ENCODE peak calls at places on chromosome 22, in four cellular contexts. E, T, Y and F are unnamed samples. For H3K27me3 and H3K9me3, the result is how much of the 10 kb centered on the place peaks cover.

GRCh38 chr22:44369241-44369652 is 56.5 kb upstream of the SHISAL1 start:
- DNase-seq in E (no peak), T (no peak), Y (no peak), F (no peak)

GRCh38 chr22:44151661-44152060 is 29.1 kb upstream of the PARVG start:
- DNase-seq in E (no peak), T (no peak), Y (no peak), F (no peak)

GRCh38 chr22:32202539-32203180 is 2.2 kb downstream of the RFPL2 start:
- DNase-seq in E (no peak), T (peak), Y (no peak), F (no peak)

GRCh38 chr22:28129319-28129962 is 210.4 kb upstream of the PITPNB start:
- DNase-seq in E (no peak), T (no peak), Y (no peak), F (no peak)

GRCh38 chr22:27876684-27877083 is 42.4 kb downstream of the PITPNB start:
- DNase-seq in E (no peak), T (peak), Y (no peak), F (no peak)

GRCh38 chr22:27804683-27805297 is 3.2 kb upstream of the MN1 start:
- DNase-seq in E (no peak), T (peak), Y (peak), F (peak)

GRCh38 chr22:49183826-49184216 is 643.9 kb downstream of the BRD1 start:
- DNase-seq in E (no peak), T (no peak), Y (no peak), F (no peak)

GRCh38 chr22:22879675-22880029 is 8.0 kb upstream of the IGLL5 start:
- DNase-seq in E (no peak), T (no peak), Y (no peak), F (no peak)

GRCh38 chr22:48346311-48346710 is 1481.4 kb downstream of the BRD1 start:
- DNase-seq in E (no peak), T (no peak), Y (no peak), F (no peak)

GRCh38 chr22:28424427-28425080 is 255.1 kb downstream of the TTC28 start:
- DNase-seq in E (no peak), T (peak), Y (no peak), F (no peak)

GRCh38 chr22:39080993-39081513 is 4.0 kb downstream of the APOBEC3G start:
- DNase-seq in E (no peak), T (no peak), Y (no peak), F (no peak)

GRCh38 chr22:26362471-26362870 is 66.6 kb upstream of the ASPHD2 start:
- DNase-seq in E (no peak), T (no peak), Y (no peak), F (no peak)

GRCh38 chr22:41535244-41535643 is 9.0 kb downstream of the POLR3H start:
- DNase-seq in E (no peak), T (no peak), Y (no peak), F (no peak)

GRCh38 chr22:21591695-21592094 is 24.2 kb downstream of the UBE2L3 start:
- DNase-seq in E (no peak), T (no peak), Y (no peak), F (no peak)

GRCh38 chr22:44042822-44043221 is 18.7 kb downstream of the PARVB start:
- DNase-seq in E (no peak), T (no peak), Y (no peak), F (no peak)

GRCh38 chr22:29762263-29762662 is 4.5 kb downstream of the ZMAT5 start:
- DNase-seq in E (no peak), T (no peak), Y (no peak), F (no peak)

GRCh38 chr22:49047461-49047860 is 780.2 kb downstream of the BRD1 start:
- DNase-seq in E (no peak), T (no peak), Y (no peak), F (no peak)

GRCh38 chr22:31040542-31041398 is 40.3 kb upstream of the SMTN start:
- DNase-seq in E (no peak), T (no peak), Y (no peak), F (no peak)

GRCh38 chr22:44576311-44577260 is 78.6 kb upstream of the RTL6 start:
- DNase-seq in E (no peak), T (no peak), Y (no peak), F (no peak)

GRCh38 chr22:27405672-27406388 is 395.7 kb downstream of the MN1 start:
- DNase-seq in E (peak), T (peak), Y (no peak), F (no peak)

GRCh38 chr22:42964994-42965699 is 49.8 kb downstream of the PACSIN2 start:
- DNase-seq in E (no peak), T (peak), Y (no peak), F (no peak)

GRCh38 chr22:30402036-30402759 is 5.4 kb downstream of the SEC14L2 start:
- DNase-seq in E (no peak), T (no peak), Y (no peak), F (no peak)

GRCh38 chr22:17120711-17121234 is 387 bp downstream of the TMEM121B start:
- DNase-seq in E (no peak), T (peak), Y (peak), F (no peak)

GRCh38 chr22:26642465-26643367 is 14.7 kb upstream of the MIAT start:
- DNase-seq in E (no peak), T (no peak), Y (peak), F (peak)

GRCh38 chr22:21642584-21643448 is 714 bp downstream of the SDF2L1 start:
- DNase-seq in E (no peak), T (peak), Y (peak), F (peak)

GRCh38 chr22:34972498-34972897 is 93.5 kb upstream of the ISX start:
- DNase-seq in E (no peak), T (no peak), Y (no peak), F (no peak)

GRCh38 chr22:29673361-29673760 is 46.4 kb upstream of the CABP7 start:
- DNase-seq in E (no peak), T (no peak), Y (no peak), F (no peak)

GRCh38 chr22:23278883-23279675 is 98.8 kb downstream of the BCR start:
- DNase-seq in E (peak), T (no peak), Y (peak), F (no peak)

GRCh38 chr22:42074153-42074750 is at the start of gene PHETA2:
- DNase-seq in E (peak), T (no peak), Y (peak), F (no peak)

GRCh38 chr22:31764785-31765184 is 11.0 kb downstream of the DEPDC5 start:
- DNase-seq in E (no peak), T (no peak), Y (no peak), F (no peak)

GRCh38 chr22:41146573-41146972 is 54.2 kb downstream of the EP300 start:
- DNase-seq in E (no peak), T (no peak), Y (no peak), F (no peak)

GRCh38 chr22:40240671-40241070 is 62.9 kb downstream of the TNRC6B start:
- DNase-seq in E (no peak), T (no peak), Y (peak), F (peak)

DNA sequence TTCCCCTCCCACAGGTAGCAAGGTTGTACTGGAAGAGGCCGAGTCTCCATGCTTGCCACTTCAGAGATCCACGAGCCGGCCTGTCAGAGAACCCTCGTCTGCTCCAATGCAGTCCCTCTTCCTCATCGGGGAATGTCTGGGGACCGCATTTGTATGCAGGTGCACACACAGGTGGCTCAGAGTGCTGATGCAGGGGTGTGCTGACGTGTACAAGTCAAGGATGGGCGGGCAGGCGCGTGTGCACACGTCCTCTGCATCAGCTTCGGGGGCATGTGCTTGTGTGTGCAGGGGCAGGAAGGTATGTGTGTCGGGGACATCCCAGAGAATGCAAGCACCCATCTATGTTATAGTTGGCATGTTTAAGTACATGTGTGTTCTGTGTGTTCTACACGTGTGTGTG is 49.4 kb downstream of the ELFN2 start:
- DNase-seq in E (no peak), T (no peak), Y (no peak), F (no peak)
- H3K27me3 ChIP-seq in E (under half), T (under half), Y (under half), F (under half)

GRCh38 chr22:36015806-36016519 is 12.7 kb downstream of the RBFOX2 start:
- DNase-seq in E (no peak), T (no peak), Y (no peak), F (no peak)
- H3K27ac ChIP-seq in E (no peak), T (no peak), Y (no peak), F (no peak)

GRCh38 chr22:47277511-47277910 is 515.1 kb downstream of the TBC1D22A start:
- DNase-seq in E (no peak), T (no peak), Y (no peak), F (no peak)
- H3K9me3 ChIP-seq in E (under half), T (under half), Y (under half), F (under half)

GRCh38 chr22:20434773-20435172 is 2.9 kb downstream of the SCARF2 start:
- DNase-seq in E (no peak), T (no peak), Y (no peak), F (no peak)

GRCh38 chr22:20433191-20433590 is 4.4 kb downstream of the SCARF2 start:
- DNase-seq in E (no peak), T (no peak), Y (no peak), F (no peak)

GRCh38 chr22:20434264-20434751 is 3.3 kb downstream of the SCARF2 start:
- DNase-seq in E (no peak), T (no peak), Y (no peak), F (no peak)

GRCh38 chr22:20432244-20432686 is 5.4 kb downstream of the SCARF2 start:
- DNase-seq in E (no peak), T (no peak), Y (no peak), F (no peak)

GRCh38 chr22:20433686-20434241 is 3.9 kb downstream of the SCARF2 start:
- DNase-seq in E (no peak), T (no peak), Y (no peak), F (no peak)
- H3K27me3 ChIP-seq in E (under half), T (under half), Y (under half), F (half or more)

DNA sequence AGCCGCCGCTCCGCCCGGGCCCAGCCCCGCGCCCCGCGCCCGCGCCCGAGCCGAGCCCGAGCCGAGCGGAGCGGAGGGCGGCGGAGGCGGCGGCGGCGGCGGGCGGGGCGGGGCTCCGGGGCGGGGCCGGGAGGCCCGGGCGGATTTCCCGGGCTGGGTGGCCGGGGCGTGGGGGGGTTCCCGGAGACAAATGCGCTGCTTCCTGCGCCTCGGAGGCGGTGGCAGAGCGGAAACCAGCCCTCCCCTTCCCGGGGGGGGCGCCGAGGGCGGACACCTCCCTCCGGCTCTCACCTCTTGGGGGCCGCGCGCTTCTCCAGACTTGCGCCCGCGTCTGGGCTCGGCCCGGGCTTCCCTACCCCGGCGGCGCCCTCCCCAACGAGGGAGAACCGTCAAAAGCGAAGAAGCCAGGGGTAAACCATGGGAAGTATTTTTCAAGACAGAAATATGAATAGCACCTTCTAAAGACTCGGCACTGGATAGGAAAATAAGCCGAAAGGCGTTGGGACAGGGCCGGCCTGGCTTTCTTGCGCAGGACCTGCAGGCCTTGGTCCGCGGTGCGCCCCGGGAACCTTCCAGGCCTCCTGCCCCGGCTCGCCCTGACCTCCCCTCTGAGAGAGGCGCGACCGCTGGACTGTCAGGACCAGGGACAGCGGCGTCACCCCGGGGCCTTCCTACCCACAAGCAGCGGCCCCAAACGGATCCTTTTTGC is at the start of gene MAPK11:
- DNase-seq in E (peak), T (peak), Y (peak), F (peak)
- H3K27ac ChIP-seq in E (no peak), T (no peak), Y (no peak), F (no peak)

GRCh38 chr22:47277001-47277400 is 514.6 kb downstream of the TBC1D22A start:
- DNase-seq in E (no peak), T (no peak), Y (no peak), F (no peak)

GRCh38 chr22:47274196-47274595 is 511.7 kb downstream of the TBC1D22A start:
- DNase-seq in E (no peak), T (no peak), Y (no peak), F (no peak)

GRCh38 chr22:47278655-47279054 is 516.2 kb downstream of the TBC1D22A start:
- DNase-seq in E (no peak), T (no peak), Y (no peak), F (no peak)

GRCh38 chr22:47275479-47276218 is 513.2 kb downstream of the TBC1D22A start:
- DNase-seq in E (no peak), T (peak), Y (no peak), F (no peak)

DNA sequence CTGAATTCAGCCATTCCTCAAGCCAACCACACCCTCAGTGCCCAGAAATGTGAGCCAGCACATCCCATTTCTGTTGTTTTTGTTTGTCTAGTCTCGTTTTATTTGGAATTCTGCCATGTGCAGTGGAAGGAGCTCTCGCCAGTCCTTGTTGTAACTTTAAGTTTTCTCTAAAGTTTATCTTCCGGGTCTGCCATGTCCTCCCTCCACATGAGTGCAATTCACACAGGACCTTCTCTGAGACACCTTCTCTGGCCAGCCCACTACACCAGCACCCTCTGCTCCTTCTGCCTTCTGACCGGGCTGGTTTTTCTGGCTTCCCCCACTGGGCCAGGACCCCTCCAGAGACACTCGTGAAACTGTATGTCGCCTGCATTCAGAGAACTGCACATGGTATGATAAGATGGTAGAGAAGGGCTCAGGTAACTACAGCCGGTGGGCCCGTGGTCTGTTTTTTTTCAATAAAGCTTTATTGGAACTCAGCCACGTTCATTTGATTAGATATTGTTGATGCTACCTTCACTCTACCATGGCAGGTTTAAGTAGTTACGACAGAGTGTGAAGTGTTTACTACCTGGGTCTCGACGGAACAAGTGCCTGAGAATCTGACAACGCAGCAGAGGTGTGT is 513.9 kb downstream of the TBC1D22A start:
- DNase-seq in E (no peak), T (no peak), Y (no peak), F (no peak)
- H3K9me3 ChIP-seq in E (under half), T (under half), Y (under half), F (under half)

GRCh38 chr22:24514241-24515024 is 19.3 kb downstream of the UPB1 start:
- DNase-seq in E (no peak), T (peak), Y (no peak), F (no peak)
- H3K27me3 ChIP-seq in E (under half), T (under half), Y (under half), F (under half)

DNA sequence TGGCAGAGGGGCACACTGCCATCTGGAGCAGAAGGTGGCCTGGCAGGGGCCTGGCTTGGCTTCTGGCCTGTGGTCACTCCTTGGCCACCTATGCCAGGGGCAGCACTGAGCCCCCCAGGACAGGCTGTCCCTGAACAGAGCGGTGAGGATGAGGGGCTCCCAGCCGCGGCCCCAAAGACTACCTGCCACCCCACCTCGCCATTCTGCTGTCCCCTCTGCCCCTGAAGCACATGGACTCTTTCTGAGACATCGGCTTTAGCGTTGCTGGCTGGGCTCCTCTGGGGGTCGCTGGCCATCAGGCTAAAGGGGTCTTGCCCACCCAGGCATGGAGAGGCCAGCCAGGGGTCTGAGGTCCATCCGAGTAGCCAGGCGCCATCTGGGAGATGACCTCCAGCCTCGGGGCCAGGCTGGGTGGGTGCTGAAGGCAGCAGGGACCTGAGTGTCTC is 87.8 kb downstream of the WNT7B start:
- DNase-seq in E (no peak), T (no peak), Y (no peak), F (no peak)
- H3K27ac ChIP-seq in E (no peak), T (no peak), Y (no peak), F (no peak)

GRCh38 chr22:25205847-25206246 is 6.2 kb downstream of the CRYBB3 start:
- DNase-seq in E (no peak), T (no peak), Y (no peak), F (no peak)
- H3K9me3 ChIP-seq in E (under half), T (under half), Y (under half), F (under half)